ENCODE peak calls at places on chromosomes 13 and 19, in five cellular contexts. Y is cardiac muscle cell, R is psoas muscle, U is prostate gland, M is sigmoid colon. L is an unnamed sample. For H3K27me3, the result is how much of the 10 kb centered on the place peaks cover.

GRCh38 chr13:23637813-23638212 is 67.6 kb downstream of the TNFRSF19 start:
- DNase-seq in Y (no peak), R (no peak), U (no peak), M (no peak), L (peak)

GRCh38 chr13:63541336-63541735 is 2125.7 kb upstream of the PCDH20 start:
- DNase-seq in Y (no peak), R (no peak), U (no peak), M (no peak), L (peak)

GRCh38 chr13:80336335-80336734 is 4.6 kb downstream of the SPRY2 start:
- DNase-seq in Y (no peak), R (no peak), U (no peak), M (no peak), L (no peak)

GRCh38 chr19:21463449-21464105 is 41.8 kb upstream of the ZNF429 start:
- DNase-seq in Y (peak), R (peak), U (peak), M (no peak), L (peak)

GRCh38 chr13:113723400-113724015 is 35.5 kb upstream of the TMEM255B start:
- DNase-seq in Y (no peak), R (no peak), U (no peak), M (no peak), L (no peak)

GRCh38 chr13:49214917-49215376 is 5.2 kb upstream of the MLNR start:
- DNase-seq in Y (no peak), R (no peak), U (peak), M (no peak), L (peak)

GRCh38 chr13:102718746-102719145 is 23.9 kb upstream of the METTL21C start:
- DNase-seq in Y (no peak), R (no peak), U (no peak), M (no peak), L (no peak)

GRCh38 chr13:20702530-20702929 is 969 bp upstream of the IL17D start:
- DNase-seq in Y (no peak), R (no peak), U (no peak), M (no peak), L (no peak)

GRCh38 chr13:112899618-112900600 is 69.1 kb upstream of the MCF2L start:
- DNase-seq in Y (no peak), R (peak), U (peak), M (peak), L (no peak)

DNA sequence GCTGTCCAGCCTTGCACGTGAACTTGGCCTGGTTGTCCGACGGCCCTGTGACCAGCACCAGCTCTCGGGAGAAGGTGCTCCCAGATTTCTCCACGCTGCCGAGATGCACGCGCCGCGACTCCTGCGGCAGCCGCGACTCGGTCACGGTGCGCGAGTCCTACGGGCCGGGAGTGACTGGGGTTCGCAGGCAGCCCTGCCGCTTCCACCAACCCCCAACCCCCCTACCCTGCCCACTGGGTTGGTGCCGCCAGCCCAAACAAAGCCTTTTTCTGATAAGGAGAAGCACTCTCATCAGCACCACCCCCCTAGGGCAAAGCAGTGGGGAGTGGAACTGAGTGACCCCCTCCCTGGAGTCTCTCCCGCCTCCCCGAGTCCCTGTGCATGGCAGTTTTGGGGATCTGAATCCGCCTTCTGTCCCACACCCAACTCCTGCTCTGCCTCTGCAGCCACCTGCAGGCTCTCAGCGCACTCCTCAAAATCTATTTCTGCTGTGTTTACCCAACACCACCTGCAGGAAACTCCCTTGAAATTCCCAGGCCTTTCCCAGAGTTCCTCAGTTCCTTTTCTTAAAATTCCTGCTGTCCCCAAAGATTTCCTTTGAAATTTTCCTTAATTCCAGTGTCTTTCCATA is 6.2 kb downstream of the NPHS1 start:
- DNase-seq in Y (no peak), R (no peak), U (no peak), M (no peak), L (peak)
- H3K27me3 ChIP-seq in Y (half or more), R (under half), U (under half), M (half or more), L (half or more)

GRCh38 chr19:41903161-41903953 is 20.4 kb downstream of the ARHGEF1 start:
- DNase-seq in Y (no peak), R (no peak), U (no peak), M (no peak), L (no peak)

GRCh38 chr19:41906916-41907680 is 21.2 kb downstream of the ERFL start:
- DNase-seq in Y (no peak), R (no peak), U (no peak), M (no peak), L (no peak)

GRCh38 chr19:41906271-41906670 is 22.0 kb downstream of the ERFL start:
- DNase-seq in Y (no peak), R (no peak), U (no peak), M (no peak), L (peak)

GRCh38 chr19:41904118-41904870 is 21.3 kb downstream of the ARHGEF1 start:
- DNase-seq in Y (no peak), R (no peak), U (peak), M (no peak), L (no peak)

DNA sequence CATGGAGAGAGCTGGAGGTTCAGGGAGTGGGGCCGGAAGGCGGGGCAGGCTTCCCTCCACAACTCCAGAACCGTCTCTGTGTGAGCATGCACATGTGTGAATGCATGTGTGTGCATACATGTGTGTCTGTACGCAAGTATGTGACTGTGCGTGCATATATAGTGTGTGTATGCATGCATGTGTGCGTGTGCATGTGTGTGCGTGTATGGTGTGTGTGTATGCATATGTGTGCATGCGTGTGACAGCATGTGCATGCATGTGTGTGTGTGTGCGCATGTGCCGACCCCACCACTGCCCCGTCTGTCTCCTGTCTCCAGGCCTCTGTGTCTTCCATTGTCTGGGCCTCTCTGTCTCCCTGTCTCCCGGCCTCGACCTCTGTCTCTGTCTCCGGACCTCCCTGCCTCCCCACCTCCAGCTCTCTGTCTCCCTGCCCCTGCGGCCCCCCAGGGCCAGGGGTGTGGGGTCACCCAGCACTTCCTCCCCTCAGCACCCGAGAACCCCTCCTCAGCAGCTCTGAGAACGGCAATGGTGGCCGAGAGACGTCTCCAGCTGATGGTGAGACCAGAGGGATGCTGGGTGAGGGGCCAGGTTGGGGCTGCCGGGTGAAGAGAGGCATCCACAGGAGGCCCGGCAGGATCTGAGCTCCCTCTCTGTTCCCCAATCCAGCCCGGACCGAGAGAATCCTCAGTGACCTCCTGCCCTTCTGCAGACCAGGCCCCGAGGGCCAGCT is 22.5 kb downstream of the ARHGEF1 start:
- DNase-seq in Y (no peak), R (no peak), U (no peak), M (no peak), L (no peak)
- H3K4me3 ChIP-seq in Y (no peak), R (no peak), U (no peak), M (no peak), L (no peak)

GRCh38 chr19:46225558-46226004 is 4.0 kb upstream of the IGFL1 start:
- DNase-seq in Y (peak), R (no peak), U (no peak), M (no peak), L (no peak)
- H3K27me3 ChIP-seq in Y (under half), R (under half), U (under half), M (under half), L (under half)

DNA sequence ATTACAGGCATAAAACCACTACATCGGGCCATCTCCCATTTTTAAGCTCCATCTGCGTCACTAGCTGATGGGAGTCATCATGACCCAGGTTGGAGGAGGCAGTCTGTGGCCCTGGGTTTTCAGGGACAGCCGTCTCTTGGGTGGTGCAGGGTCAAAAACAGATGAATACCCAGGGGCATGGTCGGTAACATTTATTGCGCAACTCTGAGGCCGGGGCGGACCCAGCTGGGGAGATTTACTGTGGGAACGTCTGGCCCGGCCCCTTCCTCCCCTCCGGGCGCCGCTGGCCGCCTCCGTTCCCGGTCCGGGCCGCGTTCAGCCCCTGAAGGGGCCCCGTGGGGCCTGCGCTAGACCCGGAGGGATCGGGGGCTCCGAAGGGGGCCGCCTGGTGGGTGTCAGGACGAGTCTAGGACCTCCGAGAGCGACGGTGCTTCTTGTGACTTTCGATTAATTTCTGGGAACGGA is 1.3 kb upstream of the RGL3 start:
- DNase-seq in Y (peak), R (peak), U (no peak), M (peak), L (peak)
- H3K4me3 ChIP-seq in Y (peak), R (peak), U (peak), M (peak), L (peak)